ENCODE peak calls at places on chromosomes 11 and 22, in four cellular contexts. V, J, R and Q are unnamed samples.

GRCh38 chr22:39956932-39957664 is 3.1 kb upstream of the TMA7B start:
- DNase-seq in J (no peak), R (no peak), V (no peak), Q (no peak)

GRCh38 chr11:76208829-76209670 is 2.7 kb upstream of the WNT11 start:
- DNase-seq in R (peak), J (peak), V (peak), Q (peak)

GRCh38 chr11:75031224-75031753 is 42.6 kb downstream of the NEU3 start:
- DNase-seq in J (peak), R (peak), V (peak), Q (peak)

GRCh38 chr22:45268958-45269844 is 15.5 kb upstream of the UPK3A start:
- DNase-seq in R (peak), V (peak), J (peak), Q (peak)

GRCh38 chr11:26953770-26954392 is 40.0 kb upstream of the FIBIN start:
- DNase-seq in R (peak), V (peak), J (peak), Q (no peak)

GRCh38 chr22:46971141-46971775 is 208.8 kb downstream of the TBC1D22A start:
- DNase-seq in R (peak), V (peak), J (no peak), Q (peak)

GRCh38 chr22:41479671-41480396 is 10.9 kb downstream of the ACO2 start:
- DNase-seq in V (peak), R (peak), J (no peak), Q (peak)

GRCh38 chr11:69137148-69137844 is 18.4 kb upstream of the SMIM38 start:
- DNase-seq in V (no peak), R (no peak), J (no peak), Q (no peak)

GRCh38 chr11:86538223-86538548 is 134.2 kb downstream of the ME3 start:
- DNase-seq in V (no peak), R (no peak), J (no peak), Q (no peak)

GRCh38 chr11:62687508-62688396 is 1.6 kb downstream of the LRRN4CL start:
- DNase-seq in V (no peak), R (no peak), J (no peak), Q (no peak)

DNA sequence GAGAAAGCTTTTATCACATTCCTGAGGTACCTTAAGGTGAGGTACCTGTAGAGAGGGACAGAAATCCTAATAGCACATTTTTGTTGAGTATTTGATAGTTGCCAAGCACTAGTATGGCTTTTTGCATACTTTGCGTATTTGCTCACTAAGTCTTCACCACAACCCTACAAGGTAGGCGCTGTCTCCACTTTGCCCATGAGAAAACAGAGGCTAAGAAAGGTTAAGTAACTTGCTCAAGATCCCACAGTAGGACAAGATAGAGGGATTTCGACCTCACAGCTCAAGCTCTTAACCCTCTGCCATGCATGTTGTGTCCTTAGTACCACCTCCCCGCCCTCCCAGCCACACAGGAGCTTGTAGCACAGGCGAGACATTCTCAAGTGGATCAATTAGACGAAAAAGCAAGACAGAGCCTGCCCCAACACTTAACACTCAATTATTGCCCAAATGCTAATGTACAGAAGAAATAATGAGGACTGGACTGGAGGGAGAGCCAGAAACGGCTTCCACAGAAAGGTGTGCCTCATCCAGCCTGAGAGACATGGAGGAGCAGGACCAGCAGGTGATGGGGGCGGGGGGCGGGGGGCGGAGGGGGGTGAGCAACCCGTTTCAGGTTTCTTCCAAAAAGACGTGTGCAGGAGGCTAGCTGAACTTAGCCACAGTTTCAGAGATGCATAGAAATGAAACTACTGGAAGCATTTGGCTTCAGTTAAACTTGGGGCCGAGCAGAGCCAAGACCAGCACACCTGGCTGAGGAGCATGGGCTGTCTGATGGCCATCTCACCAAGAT is 26.7 kb upstream of the CD44 start:
- DNase-seq in J (no peak), V (peak), R (peak), Q (no peak)
- H3K4me2 ChIP-seq in J (peak), V (no peak), R (no peak), Q (no peak)

GRCh38 chr11:36454991-36455611 is 55.0 kb downstream of the TRAF6 start:
- DNase-seq in J (no peak), R (no peak), V (peak), Q (no peak)

GRCh38 chr11:36458129-36458918 is 51.7 kb downstream of the TRAF6 start:
- DNase-seq in R (no peak), V (no peak), J (no peak), Q (no peak)

GRCh38 chr11:36454551-36454950 is 55.5 kb downstream of the TRAF6 start:
- DNase-seq in J (no peak), R (no peak), V (no peak), Q (no peak)

GRCh38 chr11:36455658-36456111 is 54.4 kb downstream of the TRAF6 start:
- DNase-seq in J (peak), V (peak), R (peak), Q (peak)

DNA sequence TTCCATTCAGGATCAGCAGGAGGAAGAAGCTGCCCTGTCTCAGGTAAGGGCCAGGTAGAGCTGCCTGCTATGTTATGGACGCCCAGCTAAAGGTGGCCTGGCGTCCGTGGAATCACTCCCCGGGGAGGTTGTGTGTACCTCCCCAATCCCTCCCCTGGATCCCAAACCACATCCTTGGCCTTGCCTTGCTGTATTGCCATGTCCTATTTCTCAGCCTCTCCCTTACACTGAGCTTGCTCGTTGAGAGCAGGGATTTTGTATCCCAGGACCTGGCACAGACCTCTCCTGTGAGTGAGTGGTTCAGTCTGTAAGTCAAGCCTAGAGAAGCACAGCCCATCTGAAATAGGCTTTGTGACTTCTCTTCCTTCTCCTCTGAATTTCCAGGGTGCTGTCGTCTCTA is 53.9 kb downstream of the TRAF6 start:
- DNase-seq in J (no peak), V (peak), R (no peak), Q (no peak)
- H3K4me2 ChIP-seq in J (peak), V (peak), R (peak), Q (no peak)

DNA sequence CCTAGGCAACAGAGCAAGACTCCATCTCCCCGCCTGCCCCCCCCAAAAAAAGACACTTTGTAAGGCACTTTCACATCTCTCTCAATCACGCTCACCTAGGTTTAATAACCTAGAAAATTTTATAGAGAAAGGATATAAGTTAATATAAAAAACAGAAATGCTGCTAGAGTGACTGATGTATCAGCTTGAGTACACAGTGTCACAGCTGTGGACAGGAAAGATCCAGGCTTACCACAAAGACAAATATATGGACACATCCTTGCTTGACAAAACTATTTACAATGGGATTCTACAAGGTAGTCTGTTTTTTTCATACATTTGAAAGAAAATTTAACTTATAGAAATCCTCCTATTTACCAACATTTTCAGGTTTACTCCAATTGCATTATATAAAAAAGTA is 96.7 kb downstream of the ABTB2 start:
- DNase-seq in V (no peak), J (no peak), R (no peak), Q (no peak)
- H3K4me2 ChIP-seq in V (no peak), J (no peak), R (no peak), Q (no peak)

GRCh38 chr11:65435981-65436411 is 13.4 kb downstream of the NEAT1 start:
- DNase-seq in V (no peak), J (no peak), R (no peak), Q (no peak)
- H3K4me2 ChIP-seq in V (peak), J (no peak), R (no peak), Q (no peak)